ENCODE peak calls at places on chromosomes 1 and 21, in eight cellular contexts. H is sigmoid colon, V is suprapubic skin, L is esophagus muscularis mucosa, K is A549, C is stomach, B is HepG2, A is ovary. T is an unnamed sample. For H3K4me1, the result is how much of the 10 kb centered on the place peaks cover.

GRCh38 chr1:187991944-187992343 is 1163.2 kb downstream of the PLA2G4A start:
- DNase-seq in H (no peak), L (no peak), C (no peak), B (no peak), A (no peak), V (no peak), K (no peak), T (no peak)

GRCh38 chr1:235008239-235008638 is 120.4 kb downstream of the TOMM20 start:
- DNase-seq in H (no peak), B (no peak), K (no peak), C (no peak), A (no peak), V (no peak), L (no peak), T (no peak)

GRCh38 chr21:32378956-32379355 is 13.9 kb downstream of the URB1 start:
- DNase-seq in C (no peak), L (no peak), A (no peak), K (no peak), H (no peak), V (peak), B (no peak), T (no peak)

GRCh38 chr1:1554926-1555915 is 14.8 kb upstream of the TMEM240 start:
- DNase-seq in A (no peak), L (no peak), H (no peak), V (no peak), B (no peak), C (no peak), K (no peak), T (no peak)

GRCh38 chr1:172359531-172359991 is 60.9 kb upstream of the C1orf105 start:
- DNase-seq in K (no peak), L (no peak), B (peak), H (no peak), V (no peak), A (no peak), C (no peak), T (no peak)

GRCh38 chr1:65395887-65396612 is 24.4 kb upstream of the LEPR start:
- DNase-seq in C (no peak), A (no peak), V (no peak), K (no peak), H (no peak), B (no peak), L (no peak), T (no peak)

GRCh38 chr1:23178931-23179330 is 10.3 kb upstream of the LUZP1 start:
- DNase-seq in V (no peak), B (no peak), K (no peak), L (no peak), C (no peak), H (no peak), A (no peak), T (no peak)

GRCh38 chr1:160307455-160307854 is 22.5 kb upstream of the PEX19 start:
- DNase-seq in C (no peak), L (no peak), K (no peak), H (no peak), B (no peak), V (no peak), A (no peak), T (no peak)

GRCh38 chr1:77170687-77171086 is 48.5 kb downstream of the PIGK start:
- DNase-seq in L (no peak), B (no peak), C (no peak), H (no peak), K (no peak), A (no peak), V (no peak), T (no peak)

GRCh38 chr1:201678264-201679101 is 139.6 kb downstream of the NAV1 start:
- DNase-seq in L (no peak), A (peak), C (peak), B (no peak), V (no peak), H (no peak), K (no peak), T (no peak)

GRCh38 chr1:157137051-157137772 is 983 bp downstream of the ETV3 start:
- DNase-seq in V (no peak), A (no peak), C (no peak), K (peak), L (no peak), B (no peak), H (no peak), T (peak)

GRCh38 chr1:208233546-208233945 is 10.6 kb downstream of the PLXNA2 start:
- DNase-seq in L (no peak), C (peak), K (no peak), A (no peak), B (peak), V (peak), H (no peak), T (no peak)

GRCh38 chr1:228084325-228084724 is 1.8 kb downstream of the ARF1 start:
- DNase-seq in C (no peak), V (no peak), A (peak), L (no peak), B (no peak), H (no peak), K (no peak), T (no peak)

GRCh38 chr1:237864338-237865244 is 26.1 kb downstream of the ZP4 start:
- DNase-seq in L (no peak), A (peak), H (peak), B (peak), K (peak), V (peak), C (peak), T (no peak)

GRCh38 chr1:85453640-85454194 is 11.2 kb downstream of the DDAH1 start:
- DNase-seq in V (no peak), L (peak), B (no peak), H (no peak), A (no peak), K (no peak), C (no peak), T (no peak)

GRCh38 chr1:27526569-27527222 is 36.7 kb upstream of the WASF2 start:
- DNase-seq in A (no peak), K (no peak), H (no peak), V (no peak), C (no peak), B (peak), L (no peak), T (no peak)

GRCh38 chr1:76607712-76608111 is 259.6 kb upstream of the ST6GALNAC5 start:
- DNase-seq in B (no peak), H (no peak), A (no peak), V (no peak), K (no peak), L (no peak), C (no peak), T (no peak)

DNA sequence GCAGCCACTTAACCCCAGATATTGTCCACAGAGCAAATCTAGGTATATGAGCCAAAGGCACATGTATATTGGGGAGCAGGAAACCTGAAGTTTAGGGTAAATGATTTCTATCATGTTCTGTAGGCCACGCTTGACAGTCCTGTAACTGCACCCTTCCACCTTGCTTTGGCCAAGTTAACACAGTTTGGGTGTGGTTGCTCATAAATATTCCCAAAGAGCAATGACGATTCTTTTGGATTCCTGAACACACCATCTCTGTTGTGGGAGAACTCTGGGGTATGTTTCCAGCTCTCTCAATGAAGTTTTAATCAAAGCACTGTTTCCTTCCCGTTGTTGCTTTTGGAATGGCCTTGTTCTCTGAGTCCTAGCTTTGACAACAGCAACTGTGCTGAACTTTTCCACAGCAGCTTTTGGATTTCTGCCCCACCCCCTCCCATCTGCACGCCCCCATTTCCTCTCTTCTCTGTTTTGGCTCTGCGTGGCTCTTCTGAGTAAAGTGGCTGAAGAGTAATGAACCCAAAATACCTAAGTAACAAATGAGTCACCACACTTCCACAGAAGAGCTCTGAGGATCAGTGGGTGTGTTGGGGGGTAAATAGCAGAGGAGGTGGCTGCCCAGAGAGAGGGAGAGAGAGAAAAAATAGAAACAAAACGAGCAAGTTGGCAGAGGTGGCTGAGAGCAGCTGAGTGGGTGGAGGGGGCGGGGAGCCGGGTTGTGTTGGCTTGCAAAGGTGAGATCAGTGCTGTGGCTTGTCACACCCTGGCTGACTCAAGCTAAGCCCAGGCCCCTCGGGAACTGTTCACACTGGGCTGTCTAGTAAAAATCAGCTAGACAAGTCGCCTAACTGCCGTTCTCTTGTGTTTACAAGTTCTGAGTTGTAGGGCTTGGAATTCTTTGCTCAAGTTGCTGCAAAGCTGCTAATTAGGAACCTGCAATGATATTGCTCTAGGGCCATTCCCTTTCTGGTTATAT is 26.9 kb upstream of the RAP1A start:
- DNase-seq in B (peak), H (peak), L (peak), C (peak), K (peak), V (peak), A (peak), T (peak)
- H3K4me1 ChIP-seq in B (under half), H (half or more), L (half or more), C (half or more), K (under half), V (under half), A (under half), T (under half)

GRCh38 chr1:197914510-197914909 is 2.7 kb upstream of the LHX9 start:
- DNase-seq in H (no peak), B (no peak), A (no peak), C (no peak), L (no peak), K (no peak), V (no peak), T (no peak)
- TF ChIP-seq EP300 in H (no peak), B (no peak), A (no peak), C (no peak), L (no peak), K (no peak), V (no peak), T (no peak)

GRCh38 chr1:240239309-240239708 is 147.6 kb downstream of the FMN2 start:
- DNase-seq in A (no peak), V (no peak), L (no peak), H (no peak), C (no peak), K (no peak), B (no peak), T (no peak)

GRCh38 chr1:240234477-240235225 is 143.0 kb downstream of the FMN2 start:
- DNase-seq in B (no peak), A (no peak), L (no peak), V (no peak), C (no peak), K (no peak), H (no peak), T (no peak)

GRCh38 chr1:240241278-240241677 is 149.6 kb downstream of the FMN2 start:
- DNase-seq in V (no peak), H (no peak), K (no peak), L (no peak), A (no peak), B (peak), C (no peak), T (no peak)

GRCh38 chr1:240235521-240236288 is 144.0 kb downstream of the FMN2 start:
- DNase-seq in A (no peak), V (no peak), B (no peak), K (no peak), L (no peak), C (no peak), H (no peak), T (no peak)

DNA sequence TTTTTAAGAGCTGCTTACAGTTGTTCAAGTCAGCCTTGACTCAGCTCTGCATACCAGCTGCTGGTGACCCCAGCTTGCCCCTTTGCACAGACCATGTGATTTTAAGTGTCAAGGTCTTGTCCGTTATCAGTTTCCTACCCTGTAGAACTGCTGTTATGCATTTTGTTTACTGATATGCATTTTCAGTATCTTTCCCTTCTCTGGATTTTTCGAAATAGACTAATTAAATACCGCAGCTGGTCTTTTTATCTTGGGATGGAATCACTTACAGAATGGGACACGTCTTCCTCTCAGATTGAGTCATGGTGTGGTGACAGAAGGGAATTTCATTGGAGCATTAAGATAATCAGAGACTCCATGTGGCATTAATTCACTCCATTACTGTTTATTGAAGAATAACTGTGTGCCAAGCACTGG is 145.6 kb downstream of the FMN2 start:
- DNase-seq in H (no peak), V (no peak), L (no peak), B (no peak), A (no peak), K (no peak), C (no peak), T (no peak)
- H3K4me1 ChIP-seq in H (under half), V (under half), L (under half), B (under half), A (under half), K (under half), C (under half), T (under half)

GRCh38 chr1:194068444-194069167 is 882.2 kb upstream of the B3GALT2 start:
- DNase-seq in C (no peak), V (no peak), K (no peak), L (no peak), B (no peak), H (no peak), A (no peak), T (no peak)
- TF ChIP-seq EP300 in C (no peak), V (no peak), K (no peak), L (no peak), B (no peak), H (no peak), A (no peak), T (no peak)

DNA sequence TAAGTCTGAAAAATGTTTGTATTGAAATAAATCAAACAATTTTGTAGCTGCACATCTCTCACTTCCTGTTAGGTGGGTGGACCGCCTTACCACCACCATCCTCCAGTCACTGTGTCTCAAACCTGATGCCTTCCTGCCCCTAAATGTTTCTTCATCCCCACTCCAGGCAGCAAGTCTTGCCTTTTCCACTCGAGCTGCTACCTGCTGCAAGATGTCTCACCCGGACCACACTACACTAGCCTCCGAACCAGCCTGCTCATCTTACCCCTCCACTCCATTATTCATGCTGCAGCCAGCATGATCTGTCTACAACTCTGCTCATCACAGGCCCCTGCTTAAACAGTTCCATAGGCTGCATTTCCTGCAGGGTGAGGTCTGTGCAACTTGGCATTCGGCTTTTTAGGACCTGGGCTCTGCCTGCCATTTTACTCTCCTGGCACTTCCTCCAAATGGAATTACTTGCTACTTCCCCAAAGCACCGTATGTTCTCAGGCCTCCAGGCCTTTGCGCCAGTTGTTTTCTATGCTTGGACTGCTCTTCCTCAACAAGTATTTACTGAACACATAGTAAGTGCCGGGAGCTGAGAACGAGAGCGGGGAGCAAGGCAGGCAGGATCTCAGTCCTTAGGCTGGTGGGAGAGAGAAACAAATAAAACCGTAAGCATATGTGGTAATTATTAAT is 5.2 kb upstream of the SF3A3 start:
- DNase-seq in C (no peak), L (no peak), B (no peak), H (no peak), A (no peak), V (no peak), K (no peak), T (no peak)
- H3K4me1 ChIP-seq in C (half or more), L (half or more), B (under half), H (half or more), A (under half), V (half or more), K (under half), T (under half)

GRCh38 chr1:89121641-89122040 is 4.3 kb downstream of the GBP2 start:
- DNase-seq in A (no peak), L (no peak), C (no peak), B (no peak), V (no peak), K (no peak), H (no peak), T (no peak)

GRCh38 chr1:89130716-89131115 is 4.8 kb upstream of the GBP2 start:
- DNase-seq in V (no peak), K (no peak), A (no peak), L (no peak), H (no peak), C (no peak), B (no peak), T (no peak)

GRCh38 chr1:89126234-89126580 is 293 bp upstream of the GBP2 start:
- DNase-seq in V (no peak), L (no peak), C (no peak), A (no peak), B (no peak), H (no peak), K (no peak), T (no peak)

GRCh38 chr1:89126602-89127001 is 688 bp upstream of the GBP2 start:
- DNase-seq in B (no peak), L (no peak), H (no peak), K (no peak), V (no peak), C (no peak), A (no peak), T (no peak)

DNA sequence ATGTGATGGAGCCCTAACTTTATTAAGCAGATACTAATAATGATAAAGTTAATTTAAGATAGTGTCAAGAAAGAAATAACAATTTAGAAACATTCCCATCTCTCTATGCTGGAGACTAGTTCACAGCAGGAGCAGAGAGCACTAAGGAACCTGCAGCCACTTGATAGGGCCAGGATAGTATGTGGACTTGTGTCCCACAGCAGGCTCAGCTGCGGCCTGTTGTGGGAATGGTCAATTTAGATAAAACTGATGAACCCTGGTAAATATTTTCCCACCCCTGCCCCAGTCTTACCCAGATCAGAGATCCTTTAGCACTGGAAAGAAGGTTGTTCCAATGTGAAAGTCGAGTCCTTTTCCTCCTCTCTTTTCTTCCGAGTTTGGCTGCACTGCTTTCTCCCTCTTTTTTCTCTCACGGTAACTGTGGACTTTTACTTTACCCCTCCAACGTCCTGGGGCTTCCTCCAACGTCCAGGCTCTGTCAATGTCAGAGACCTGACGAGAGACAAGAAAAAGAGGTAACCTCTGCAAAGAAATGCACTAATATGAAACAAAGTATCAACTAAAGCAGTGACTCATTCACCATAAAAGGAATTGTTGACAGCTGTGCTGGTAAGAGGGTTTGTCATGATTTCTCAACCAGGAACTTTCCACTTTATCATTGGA is at the start of gene GBP2:
- DNase-seq in B (peak), K (peak), C (no peak), A (no peak), H (no peak), V (no peak), L (no peak), T (no peak)
- TF ChIP-seq EP300 in B (no peak), K (no peak), C (no peak), A (no peak), H (no peak), V (no peak), L (no peak), T (peak)

GRCh38 chr1:20790785-20791184 is 3.7 kb upstream of the HP1BP3 start:
- DNase-seq in H (no peak), B (no peak), K (no peak), L (no peak), A (no peak), C (no peak), V (no peak), T (no peak)

GRCh38 chr1:20787100-20787774 is at the start of gene HP1BP3:
- DNase-seq in C (peak), L (peak), K (peak), H (peak), B (peak), A (peak), V (no peak), T (peak)

GRCh38 chr1:20787775-20788488 is 825 bp upstream of the HP1BP3 start:
- DNase-seq in V (no peak), H (no peak), C (no peak), B (peak), A (no peak), K (peak), L (peak), T (no peak)

GRCh38 chr1:20786310-20787099 is 602 bp downstream of the HP1BP3 start:
- DNase-seq in A (peak), B (peak), C (peak), K (peak), H (peak), V (peak), L (peak), T (peak)

GRCh38 chr1:20788489-20788795 is 1.3 kb upstream of the HP1BP3 start:
- DNase-seq in C (no peak), H (no peak), K (no peak), V (no peak), A (no peak), L (peak), B (no peak), T (no peak)
- H3K4me1 ChIP-seq in C (under half), H (under half), K (under half), V (under half), A (under half), L (under half), B (under half), T (under half)

T was measured in tibial nerve.